ENCODE peak calls at places on chromosomes 11 and 22, in ten cellular contexts. One of them, this sample, is unnamed.

GRCh38 chr11:25794804-25795203 is 537.1 kb upstream of the ANO3 start:
- DNase-seq in osteocyte: no peak
- DNase-seq in RWPE1: no peak
- DNase-seq in neural crest cell: no peak
- DNase-seq in activated gamma-delta T cell treated with Interleukin-2 at 50 U/mL for 16 hours: no peak
- DNase-seq in NCI-H1105 treated with DMSO at 0.1 percent for 48 hours: no peak
- DNase-seq in nephron progenitor cell: no peak
- DNase-seq in K562: no peak
- DNase-seq in WTC11: no peak
- DNase-seq in HT1080: no peak
- DNase-seq in this sample: no peak

GRCh38 chr11:132718711-132719641 is 813.3 kb downstream of the OPCML start:
- DNase-seq in osteocyte: no peak
- DNase-seq in RWPE1: no peak
- DNase-seq in neural crest cell: peak
- DNase-seq in activated gamma-delta T cell treated with Interleukin-2 at 50 U/mL for 16 hours: peak
- DNase-seq in NCI-H1105 treated with DMSO at 0.1 percent for 48 hours: no peak
- DNase-seq in nephron progenitor cell: no peak
- DNase-seq in K562: no peak
- DNase-seq in WTC11: no peak
- DNase-seq in HT1080: peak
- DNase-seq in this sample: peak

GRCh38 chr11:107619926-107620325 is 29.0 kb downstream of the ELMOD1 start:
- DNase-seq in osteocyte: no peak
- DNase-seq in RWPE1: no peak
- DNase-seq in neural crest cell: no peak
- DNase-seq in activated gamma-delta T cell treated with Interleukin-2 at 50 U/mL for 16 hours: no peak
- DNase-seq in NCI-H1105 treated with DMSO at 0.1 percent for 48 hours: no peak
- DNase-seq in nephron progenitor cell: no peak
- DNase-seq in K562: no peak
- DNase-seq in WTC11: no peak
- DNase-seq in HT1080: no peak
- DNase-seq in this sample: no peak

GRCh38 chr22:45334068-45334467 is 24.3 kb downstream of the FAM118A start:
- DNase-seq in osteocyte: no peak
- DNase-seq in RWPE1: peak
- DNase-seq in neural crest cell: no peak
- DNase-seq in activated gamma-delta T cell treated with Interleukin-2 at 50 U/mL for 16 hours: no peak
- DNase-seq in NCI-H1105 treated with DMSO at 0.1 percent for 48 hours: peak
- DNase-seq in nephron progenitor cell: no peak
- DNase-seq in K562: no peak
- DNase-seq in WTC11: no peak
- DNase-seq in HT1080: no peak
- DNase-seq in this sample: no peak

GRCh38 chr11:122984186-122985011 is 2.8 kb upstream of the BSX start:
- DNase-seq in osteocyte: peak
- DNase-seq in RWPE1: no peak
- DNase-seq in neural crest cell: no peak
- DNase-seq in activated gamma-delta T cell treated with Interleukin-2 at 50 U/mL for 16 hours: no peak
- DNase-seq in NCI-H1105 treated with DMSO at 0.1 percent for 48 hours: peak
- DNase-seq in nephron progenitor cell: peak
- DNase-seq in K562: no peak
- DNase-seq in WTC11: peak
- DNase-seq in HT1080: no peak
- DNase-seq in this sample: no peak

GRCh38 chr11:11789735-11790369 is 51.9 kb upstream of the USP47 start:
- DNase-seq in osteocyte: no peak
- DNase-seq in RWPE1: peak
- DNase-seq in neural crest cell: peak
- DNase-seq in activated gamma-delta T cell treated with Interleukin-2 at 50 U/mL for 16 hours: no peak
- DNase-seq in NCI-H1105 treated with DMSO at 0.1 percent for 48 hours: peak
- DNase-seq in nephron progenitor cell: peak
- DNase-seq in K562: peak
- DNase-seq in WTC11: no peak
- DNase-seq in HT1080: peak
- DNase-seq in this sample: no peak

GRCh38 chr11:102186836-102187235 is 76.6 kb downstream of the YAP1 start:
- DNase-seq in osteocyte: no peak
- DNase-seq in RWPE1: no peak
- DNase-seq in neural crest cell: peak
- DNase-seq in activated gamma-delta T cell treated with Interleukin-2 at 50 U/mL for 16 hours: no peak
- DNase-seq in NCI-H1105 treated with DMSO at 0.1 percent for 48 hours: no peak
- DNase-seq in nephron progenitor cell: peak
- DNase-seq in K562: no peak
- DNase-seq in WTC11: no peak
- DNase-seq in HT1080: no peak
- DNase-seq in this sample: no peak

GRCh38 chr11:11243790-11244469 is 109.1 kb downstream of the CSNK2A3 start:
- DNase-seq in osteocyte: no peak
- DNase-seq in RWPE1: peak
- DNase-seq in neural crest cell: peak
- DNase-seq in activated gamma-delta T cell treated with Interleukin-2 at 50 U/mL for 16 hours: no peak
- DNase-seq in NCI-H1105 treated with DMSO at 0.1 percent for 48 hours: peak
- DNase-seq in nephron progenitor cell: peak
- DNase-seq in K562: peak
- DNase-seq in WTC11: peak
- DNase-seq in HT1080: peak
- DNase-seq in this sample: no peak

GRCh38 chr11:59102259-59102765 is 4.7 kb upstream of the FAM111B start:
- DNase-seq in osteocyte: no peak
- DNase-seq in RWPE1: peak
- DNase-seq in neural crest cell: peak
- DNase-seq in activated gamma-delta T cell treated with Interleukin-2 at 50 U/mL for 16 hours: peak
- DNase-seq in NCI-H1105 treated with DMSO at 0.1 percent for 48 hours: no peak
- DNase-seq in nephron progenitor cell: peak
- DNase-seq in K562: peak
- DNase-seq in WTC11: peak
- DNase-seq in HT1080: no peak
- DNase-seq in this sample: peak

GRCh38 chr22:36009085-36009484 is 19.5 kb downstream of the RBFOX2 start:
- DNase-seq in osteocyte: no peak
- DNase-seq in RWPE1: no peak
- DNase-seq in neural crest cell: no peak
- DNase-seq in activated gamma-delta T cell treated with Interleukin-2 at 50 U/mL for 16 hours: no peak
- DNase-seq in NCI-H1105 treated with DMSO at 0.1 percent for 48 hours: no peak
- DNase-seq in nephron progenitor cell: no peak
- DNase-seq in K562: no peak
- DNase-seq in WTC11: no peak
- DNase-seq in HT1080: no peak
- DNase-seq in this sample: no peak